ENCODE peak calls at places on chromosomes 7 and 10, in four cellular contexts. One of them, this sample, is unnamed.
A peak's percentile ranks its signal among the peaks of the same experiment; 100 is the strongest.

GRCh38 chr7:138981332-138982203 is at the start of gene KIAA1549:
- DNase-seq in heart left ventricle: peak; percentile 68
- DNase-seq in K562: peak; percentile 80
- DNase-seq in thyroid gland: peak; percentile 73
- DNase-seq in this sample: peak; percentile 77

GRCh38 chr7:22356010-22356854 is 722 bp downstream of the RAPGEF5 start:
- DNase-seq in heart left ventricle: no peak
- DNase-seq in K562: no peak
- DNase-seq in thyroid gland: peak; percentile 27
- DNase-seq in this sample: peak; percentile 28

GRCh38 chr7:106966121-106966520 is 78.4 kb upstream of the PRKAR2B start:
- DNase-seq in heart left ventricle: no peak
- DNase-seq in K562: no peak
- DNase-seq in thyroid gland: no peak
- DNase-seq in this sample: no peak

GRCh38 chr7:155824195-155824915 is 12.1 kb upstream of the SHH start:
- DNase-seq in heart left ventricle: no peak
- DNase-seq in K562: no peak
- DNase-seq in thyroid gland: no peak
- DNase-seq in this sample: peak; percentile 80

GRCh38 chr10:117551322-117552155 is 9.0 kb downstream of the EMX2 start:
- DNase-seq in heart left ventricle: no peak
- DNase-seq in K562: peak; percentile 27
- DNase-seq in thyroid gland: no peak
- DNase-seq in this sample: no peak

GRCh38 chr10:114372179-114372578 is 32.1 kb downstream of the AFAP1L2 start:
- DNase-seq in heart left ventricle: no peak
- DNase-seq in K562: no peak
- DNase-seq in thyroid gland: no peak
- DNase-seq in this sample: no peak

GRCh38 chr10:6108631-6109443 is 20.0 kb downstream of the RBM17 start:
- DNase-seq in heart left ventricle: no peak
- DNase-seq in K562: peak; percentile 51
- DNase-seq in thyroid gland: no peak
- DNase-seq in this sample: no peak

GRCh38 chr10:95467162-95467599 is 94.0 kb downstream of the SORBS1 start:
- DNase-seq in heart left ventricle: peak; percentile 67
- DNase-seq in K562: peak; percentile 83
- DNase-seq in thyroid gland: no peak
- DNase-seq in this sample: peak; percentile 63

GRCh38 chr10:117596666-117597065 is 54.1 kb downstream of the EMX2 start:
- DNase-seq in heart left ventricle: no peak
- DNase-seq in K562: no peak
- DNase-seq in thyroid gland: no peak
- DNase-seq in this sample: no peak

GRCh38 chr7:95950698-95951097 is 178.3 kb downstream of the DYNC1I1 start:
- DNase-seq in heart left ventricle: no peak
- DNase-seq in K562: no peak
- DNase-seq in thyroid gland: no peak
- DNase-seq in this sample: no peak

GRCh38 chr7:13551503-13551902 is 438.0 kb downstream of the ETV1 start:
- DNase-seq in heart left ventricle: no peak
- DNase-seq in K562: no peak
- DNase-seq in thyroid gland: no peak
- DNase-seq in this sample: no peak

GRCh38 chr10:50396491-50397311 is 145.4 kb upstream of the ASAH2 start:
- DNase-seq in heart left ventricle: no peak
- DNase-seq in K562: peak; percentile 75
- DNase-seq in thyroid gland: no peak
- DNase-seq in this sample: no peak

GRCh38 chr10:26000971-26001370 is 66.9 kb downstream of the MYO3A start:
- DNase-seq in heart left ventricle: no peak
- DNase-seq in K562: no peak
- DNase-seq in thyroid gland: no peak
- DNase-seq in this sample: no peak

GRCh38 chr10:21217107-21217506 is 308.4 kb downstream of the SKIDA1 start:
- DNase-seq in heart left ventricle: no peak
- DNase-seq in K562: no peak
- DNase-seq in thyroid gland: peak; percentile 61
- DNase-seq in this sample: no peak

GRCh38 chr10:19783721-19784120 is 32.5 kb upstream of the PLXDC2 start:
- DNase-seq in heart left ventricle: no peak
- DNase-seq in K562: no peak
- DNase-seq in thyroid gland: no peak
- DNase-seq in this sample: no peak

GRCh38 chr10:47104786-47105385 is 193.7 kb downstream of the PTPN20 start:
- DNase-seq in heart left ventricle: no peak
- DNase-seq in K562: no peak
- DNase-seq in thyroid gland: no peak
- DNase-seq in this sample: no peak

GRCh38 chr7:35520810-35521059 is 174.2 kb downstream of the HERPUD2 start:
- DNase-seq in heart left ventricle: no peak
- DNase-seq in K562: no peak
- DNase-seq in thyroid gland: no peak
- DNase-seq in this sample: no peak

GRCh38 chr7:131241381-131241780 is 86.3 kb upstream of the MKLN1 start:
- DNase-seq in heart left ventricle: no peak
- DNase-seq in K562: no peak
- DNase-seq in thyroid gland: no peak
- DNase-seq in this sample: no peak

GRCh38 chr7:108839091-108839490 is 269.4 kb downstream of the DNAJB9 start:
- DNase-seq in heart left ventricle: no peak
- DNase-seq in K562: no peak
- DNase-seq in thyroid gland: no peak
- DNase-seq in this sample: no peak

GRCh38 chr7:12610899-12611298 is 40.4 kb downstream of the SCIN start:
- DNase-seq in heart left ventricle: no peak
- DNase-seq in K562: no peak
- DNase-seq in thyroid gland: no peak
- DNase-seq in this sample: no peak

GRCh38 chr7:25994433-25994988 is 157.5 kb upstream of the NFE2L3 start:
- DNase-seq in heart left ventricle: no peak
- DNase-seq in K562: no peak
- DNase-seq in thyroid gland: no peak
- DNase-seq in this sample: no peak

GRCh38 chr10:49609283-49610014 is 661 bp upstream of the SLC18A3 start:
- DNase-seq in heart left ventricle: no peak
- DNase-seq in K562: no peak
- DNase-seq in thyroid gland: no peak
- DNase-seq in this sample: no peak

GRCh38 chr7:150994838-150995510 is 4.2 kb downstream of the NOS3 start:
- DNase-seq in heart left ventricle: no peak
- DNase-seq in K562: no peak
- DNase-seq in thyroid gland: no peak
- DNase-seq in this sample: no peak

GRCh38 chr10:12179616-12180015 is 16.1 kb downstream of the NUDT5 start:
- DNase-seq in heart left ventricle: no peak
- DNase-seq in K562: no peak
- DNase-seq in thyroid gland: no peak
- DNase-seq in this sample: no peak

GRCh38 chr10:3172081-3172445 is 519 bp downstream of the PITRM1 start:
- DNase-seq in heart left ventricle: no peak
- DNase-seq in K562: peak; percentile 33
- DNase-seq in thyroid gland: peak; percentile 27
- DNase-seq in this sample: no peak

GRCh38 chr10:5424751-5425150 is 12.4 kb downstream of the NET1 start:
- DNase-seq in heart left ventricle: no peak
- DNase-seq in K562: no peak
- DNase-seq in thyroid gland: no peak
- DNase-seq in this sample: no peak

GRCh38 chr7:2471396-2471795 is 4.8 kb downstream of the GRIFIN start:
- DNase-seq in heart left ventricle: peak; percentile 77
- DNase-seq in K562: no peak
- DNase-seq in thyroid gland: no peak
- DNase-seq in this sample: no peak

GRCh38 chr10:102114861-102115618 is 5.1 kb downstream of the LDB1 start:
- DNase-seq in heart left ventricle: peak; percentile 92
- DNase-seq in K562: peak; percentile 92
- DNase-seq in thyroid gland: peak; percentile 92
- DNase-seq in this sample: peak; percentile 92

GRCh38 chr7:1536768-1537630 is 6.5 kb downstream of the MAFK start:
- DNase-seq in heart left ventricle: peak; percentile 96
- DNase-seq in K562: peak; percentile 74
- DNase-seq in thyroid gland: peak; percentile 98
- DNase-seq in this sample: peak; percentile 96

GRCh38 chr7:68207676-68208075 is 1211.0 kb downstream of the TYW1 start:
- DNase-seq in heart left ventricle: no peak
- DNase-seq in K562: no peak
- DNase-seq in thyroid gland: no peak
- DNase-seq in this sample: no peak

GRCh38 chr10:124588736-124589451 is 127.3 kb downstream of the LHPP start:
- DNase-seq in heart left ventricle: peak; percentile 53
- DNase-seq in K562: peak; percentile 87
- DNase-seq in thyroid gland: peak; percentile 57
- DNase-seq in this sample: peak; percentile 37

GRCh38 chr10:126203746-126204145 is 184.5 kb downstream of the ADAM12 start:
- DNase-seq in heart left ventricle: no peak
- DNase-seq in K562: no peak
- DNase-seq in thyroid gland: no peak
- DNase-seq in this sample: no peak

GRCh38 chr10:4283841-4284610 is 499.0 kb upstream of the KLF6 start:
- DNase-seq in heart left ventricle: peak; percentile 78
- DNase-seq in K562: no peak
- DNase-seq in thyroid gland: peak; percentile 11
- DNase-seq in this sample: peak; percentile 37
- TF ChIP-seq POLR2A in heart left ventricle: no peak
- TF ChIP-seq POLR2A in K562: no peak
- TF ChIP-seq POLR2A in thyroid gland: no peak
- TF ChIP-seq POLR2A in this sample: no peak

DNA sequence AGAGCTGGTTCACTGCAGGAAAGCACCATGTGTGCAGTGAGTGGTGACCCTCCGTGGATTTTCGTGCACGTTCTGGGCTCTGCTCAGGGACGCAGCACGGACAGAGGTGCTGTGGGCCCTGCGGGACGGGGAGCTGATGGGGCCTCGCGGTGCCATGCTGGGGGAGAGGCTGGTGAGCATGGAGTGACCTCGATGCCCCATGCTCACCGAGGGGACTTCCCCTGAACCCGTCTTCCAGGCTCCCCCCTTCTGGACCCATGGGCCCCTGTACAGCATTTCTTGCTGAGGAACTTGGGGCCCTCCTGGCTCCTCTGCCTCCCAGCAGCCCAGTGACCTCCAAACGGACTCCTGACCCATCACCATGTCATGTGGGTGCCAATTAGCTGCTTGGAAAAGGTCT is 253.7 kb downstream of the DNAJB6 start:
- DNase-seq in heart left ventricle: no peak
- DNase-seq in K562: no peak
- DNase-seq in thyroid gland: no peak
- DNase-seq in this sample: no peak
- TF ChIP-seq POLR2A in heart left ventricle: no peak
- TF ChIP-seq POLR2A in K562: no peak
- TF ChIP-seq POLR2A in thyroid gland: no peak
- TF ChIP-seq POLR2A in this sample: no peak

DNA sequence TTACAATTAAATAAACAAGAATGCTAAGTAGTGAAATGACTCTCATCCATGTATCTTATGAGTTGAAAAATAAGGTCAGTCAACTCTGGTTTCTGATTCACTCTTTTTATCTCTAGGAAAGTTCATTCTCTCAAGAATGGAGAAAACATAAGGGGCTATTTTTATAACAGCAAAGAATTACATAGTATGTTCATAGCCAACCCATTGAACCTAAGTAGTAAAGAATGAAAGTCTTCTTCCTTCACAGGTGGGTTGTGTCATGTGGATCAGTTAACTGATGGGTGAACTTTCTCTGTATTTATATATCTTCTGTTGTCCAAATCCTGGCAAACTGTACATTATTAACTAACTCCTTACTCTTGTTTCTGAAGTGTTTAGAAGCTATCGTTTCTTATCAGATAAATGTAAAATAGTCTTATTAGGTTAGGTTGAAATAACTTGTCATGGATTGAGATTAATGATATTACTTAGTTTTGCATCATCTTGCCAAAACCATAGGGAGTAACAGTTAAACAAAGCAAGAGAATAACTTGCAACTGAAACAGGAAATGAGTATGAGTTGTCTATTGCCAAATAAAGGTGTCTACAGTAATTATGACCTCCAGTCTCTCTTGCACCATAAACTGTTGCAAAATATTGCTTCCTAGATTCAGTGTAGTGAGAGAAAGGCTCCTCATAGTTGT is 86.8 kb downstream of the ANKRD7 start:
- DNase-seq in heart left ventricle: no peak
- DNase-seq in K562: no peak
- DNase-seq in thyroid gland: no peak
- DNase-seq in this sample: no peak
- TF ChIP-seq POLR2A in heart left ventricle: no peak
- TF ChIP-seq POLR2A in K562: no peak
- TF ChIP-seq POLR2A in thyroid gland: no peak
- TF ChIP-seq POLR2A in this sample: no peak

GRCh38 chr10:86955501-86956194 is 1.8 kb downstream of the MMRN2 start:
- DNase-seq in heart left ventricle: peak; percentile 68
- DNase-seq in K562: no peak
- DNase-seq in thyroid gland: no peak
- DNase-seq in this sample: no peak
- TF ChIP-seq POLR2A in heart left ventricle: no peak
- TF ChIP-seq POLR2A in K562: no peak
- TF ChIP-seq POLR2A in thyroid gland: no peak
- TF ChIP-seq POLR2A in this sample: no peak

GRCh38 chr7:74657692-74658170 is at the start of gene GTF2I:
- DNase-seq in heart left ventricle: no peak
- DNase-seq in K562: no peak
- DNase-seq in thyroid gland: no peak
- DNase-seq in this sample: peak; percentile 34
- TF ChIP-seq POLR2A in heart left ventricle: no peak
- TF ChIP-seq POLR2A in K562: peak; percentile 77
- TF ChIP-seq POLR2A in thyroid gland: no peak
- TF ChIP-seq POLR2A in this sample: no peak

DNA sequence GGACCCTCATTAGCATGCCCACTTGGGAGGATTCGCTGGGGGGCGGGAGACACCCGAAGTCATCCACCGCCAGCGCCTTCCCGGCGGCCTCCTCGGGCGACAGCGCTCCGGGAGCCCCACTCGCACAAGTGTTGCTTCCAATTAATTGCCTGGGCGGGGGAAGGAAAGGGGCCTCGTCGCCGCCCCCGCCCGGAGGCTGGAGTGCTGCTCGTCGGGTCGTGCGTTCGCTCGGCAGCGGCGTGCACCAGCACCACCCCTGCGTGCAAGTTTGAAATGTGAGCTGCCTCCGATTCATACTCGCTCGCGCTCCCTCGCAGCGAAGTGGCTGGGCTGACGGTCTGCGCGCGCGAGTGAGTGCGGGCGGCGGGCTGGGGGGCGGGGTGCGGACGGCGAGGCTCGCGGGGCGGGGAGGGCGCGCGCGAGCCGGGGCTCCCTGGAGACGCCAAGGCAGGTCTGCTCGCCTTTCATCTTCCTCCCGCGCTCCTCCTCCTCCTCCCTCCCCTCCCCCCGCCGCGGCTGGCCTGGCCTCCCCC is 104.6 kb upstream of the PPIF start:
- DNase-seq in heart left ventricle: peak; percentile 75
- DNase-seq in K562: no peak
- DNase-seq in thyroid gland: peak; percentile 76
- DNase-seq in this sample: peak; percentile 46
- TF ChIP-seq POLR2A in heart left ventricle: no peak
- TF ChIP-seq POLR2A in K562: no peak
- TF ChIP-seq POLR2A in thyroid gland: peak; percentile 16
- TF ChIP-seq POLR2A in this sample: no peak

This sample was measured in stomach.